ENCODE peak calls at places on chromosomes 3 and 15, in nine cellular contexts. T, W, H, U, Q, G, Y, M and X are unnamed samples.

GRCh38 chr3:15800327-15800726 is 2.5 kb upstream of the ANKRD28 start:
- DNase-seq in T (no peak), W (no peak), H (no peak), U (no peak), Q (no peak), G (no peak), Y (no peak), M (no peak), X (no peak)

GRCh38 chr3:183249006-183249718 is 3.9 kb upstream of the B3GNT5 start:
- DNase-seq in T (no peak), W (no peak), H (no peak), U (no peak), Q (no peak), G (peak), Y (no peak), M (no peak), X (no peak)

GRCh38 chr3:172259191-172259590 is 189.1 kb downstream of the GHSR start:
- DNase-seq in T (no peak), W (no peak), H (no peak), U (no peak), Q (no peak), G (no peak), Y (no peak), M (no peak), X (no peak)

GRCh38 chr3:5581743-5582142 is 394.2 kb downstream of the EDEM1 start:
- DNase-seq in T (no peak), W (no peak), H (no peak), U (no peak), Q (no peak), G (no peak), Y (no peak), M (no peak), X (no peak)

GRCh38 chr3:72193768-72194463 is 409.0 kb upstream of the PROK2 start:
- DNase-seq in T (no peak), W (no peak), H (no peak), U (no peak), Q (no peak), G (no peak), Y (no peak), M (no peak), X (no peak)

GRCh38 chr3:105836533-105836932 is 32.3 kb downstream of the CBLB start:
- DNase-seq in T (no peak), W (no peak), H (no peak), U (no peak), Q (peak), G (no peak), Y (no peak), M (no peak), X (no peak)

GRCh38 chr3:128329491-128330300 is 137.0 kb downstream of the DNAJB8 start:
- DNase-seq in T (no peak), W (no peak), H (no peak), U (no peak), Q (no peak), G (peak), Y (no peak), M (no peak), X (no peak)

GRCh38 chr3:154022603-154023002 is 98.6 kb upstream of the ARHGEF26 start:
- DNase-seq in T (no peak), W (no peak), H (no peak), U (no peak), Q (peak), G (no peak), Y (no peak), M (no peak), X (no peak)

GRCh38 chr3:192855434-192855833 is 62.2 kb downstream of the MB21D2 start:
- DNase-seq in T (no peak), W (no peak), H (no peak), U (no peak), Q (no peak), G (no peak), Y (no peak), M (no peak), X (no peak)

GRCh38 chr3:172181936-172182708 is 142.7 kb downstream of the FNDC3B start:
- DNase-seq in T (no peak), W (no peak), H (no peak), U (no peak), Q (no peak), G (no peak), Y (peak), M (no peak), X (no peak)

GRCh38 chr15:22227961-22228762 is 147.8 kb downstream of the OR4M2 start:
- DNase-seq in T (no peak), W (no peak), H (no peak), U (no peak), Q (no peak), G (no peak), Y (peak), M (no peak), X (no peak)

GRCh38 chr15:40637221-40637745 is 43.2 kb downstream of the KNL1 start:
- DNase-seq in T (no peak), W (no peak), H (no peak), U (no peak), Q (no peak), G (no peak), Y (no peak), M (no peak), X (no peak)

GRCh38 chr3:181700168-181701087 is 11.3 kb upstream of the SOX2 start:
- DNase-seq in T (no peak), W (peak), H (peak), U (no peak), Q (peak), G (no peak), Y (peak), M (peak), X (no peak)

GRCh38 chr3:98593046-98593936 is at the start of gene CPOX:
- DNase-seq in T (peak), W (peak), H (peak), U (peak), Q (peak), G (peak), Y (peak), M (peak), X (peak)

GRCh38 chr3:7368597-7368996 is 507.7 kb downstream of the GRM7 start:
- DNase-seq in T (no peak), W (no peak), H (no peak), U (no peak), Q (no peak), G (no peak), Y (no peak), M (no peak), X (no peak)

GRCh38 chr15:25244731-25245585 is 193.9 kb downstream of the UBE3A start:
- DNase-seq in T (no peak), W (peak), H (no peak), U (peak), Q (no peak), G (no peak), Y (peak), M (peak), X (no peak)

GRCh38 chr15:39491917-39492490 is 88.9 kb upstream of the THBS1 start:
- DNase-seq in T (no peak), W (no peak), H (no peak), U (no peak), Q (no peak), G (no peak), Y (no peak), M (no peak), X (no peak)

GRCh38 chr15:61038387-61038786 is 190.7 kb downstream of the RORA start:
- DNase-seq in T (no peak), W (peak), H (no peak), U (no peak), Q (no peak), G (no peak), Y (no peak), M (no peak), X (no peak)

GRCh38 chr3:13027154-13027553 is 46.1 kb downstream of the IQSEC1 start:
- DNase-seq in T (no peak), W (no peak), H (no peak), U (no peak), Q (no peak), G (no peak), Y (no peak), M (no peak), X (no peak)

GRCh38 chr3:57557088-57557537 is 1.0 kb downstream of the PDE12 start:
- DNase-seq in T (peak), W (peak), H (no peak), U (no peak), Q (peak), G (no peak), Y (peak), M (peak), X (peak)

GRCh38 chr3:151811474-151811873 is 2.4 kb upstream of the AADAC start:
- DNase-seq in T (no peak), W (no peak), H (no peak), U (no peak), Q (no peak), G (no peak), Y (no peak), M (no peak), X (no peak)

GRCh38 chr15:57146394-57147140 is 228.1 kb downstream of the TCF12 start:
- DNase-seq in T (no peak), W (no peak), H (peak), U (no peak), Q (peak), G (no peak), Y (no peak), M (no peak), X (no peak)

GRCh38 chr3:160455846-160456245 is 6.3 kb upstream of the TRIM59 start:
- DNase-seq in T (no peak), W (no peak), H (no peak), U (no peak), Q (no peak), G (no peak), Y (no peak), M (no peak), X (no peak)

GRCh38 chr3:122689587-122689986 is 8.9 kb downstream of the PARP14 start:
- DNase-seq in T (no peak), W (no peak), H (no peak), U (no peak), Q (peak), G (no peak), Y (no peak), M (no peak), X (no peak)

GRCh38 chr15:58117619-58118018 is 20.6 kb upstream of the AQP9 start:
- DNase-seq in T (no peak), W (no peak), H (no peak), U (no peak), Q (peak), G (no peak), Y (no peak), M (no peak), X (no peak)

GRCh38 chr15:72740202-72740601 is 43.4 kb downstream of the ADPGK start:
- DNase-seq in T (peak), W (no peak), H (no peak), U (no peak), Q (no peak), G (no peak), Y (no peak), M (no peak), X (peak)

DNA sequence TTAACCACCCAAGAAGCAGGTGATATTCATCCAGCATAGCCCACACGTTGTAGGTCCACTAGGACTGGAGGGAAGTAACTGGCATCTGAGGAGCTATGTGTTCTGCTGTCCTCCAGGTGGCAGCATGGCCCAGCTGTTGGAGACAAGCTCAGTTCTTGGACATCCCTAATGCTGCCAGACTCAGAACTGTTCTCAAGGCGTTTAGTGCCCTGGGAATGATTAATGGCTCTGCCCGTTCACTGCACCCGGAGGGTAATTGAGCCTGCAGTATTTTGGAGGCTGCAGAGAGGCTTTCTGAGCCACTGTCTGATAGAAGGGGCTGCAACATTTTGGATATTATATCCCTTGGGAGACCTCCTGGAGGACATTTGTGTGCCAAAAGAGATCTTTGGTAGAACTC is 521.2 kb upstream of the SEMA6D start:
- DNase-seq in T (peak), W (peak), H (peak), U (peak), Q (peak), G (peak), Y (peak), M (peak), X (no peak)
- TF ChIP-seq POLR2AphosphoS5 in T (no peak), W (no peak), H (no peak), U (no peak), Q (no peak), G (no peak), Y (no peak), M (no peak), X (no peak)

DNA sequence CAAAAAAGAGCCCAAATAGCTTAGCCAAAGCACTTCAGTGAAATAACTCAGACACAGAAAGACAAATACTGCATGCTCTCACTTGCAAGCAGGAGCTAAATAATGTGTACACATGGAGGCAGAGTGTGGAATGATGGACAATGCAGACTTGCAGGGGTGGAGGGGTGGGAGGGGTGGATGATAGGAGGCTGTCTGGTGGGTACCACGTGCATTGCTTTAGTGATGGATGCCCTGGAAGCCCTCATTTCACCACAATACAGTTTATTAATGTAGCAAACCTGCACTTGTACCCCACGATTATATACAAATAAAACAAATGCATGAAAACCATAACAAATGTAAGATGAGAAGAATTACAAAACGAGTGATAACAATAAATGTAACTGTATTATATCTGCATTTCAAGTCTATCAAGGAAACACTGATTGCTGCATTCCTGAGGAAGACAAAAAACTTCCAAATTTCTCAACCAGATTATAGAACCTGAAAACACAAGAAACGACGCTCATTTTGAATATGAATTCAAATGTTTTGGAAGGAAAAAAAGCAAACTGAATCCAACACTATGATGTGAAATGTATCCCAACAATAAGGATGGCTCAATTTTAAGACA is 96.5 kb downstream of the DLG1 start:
- DNase-seq in T (no peak), W (no peak), H (no peak), U (no peak), Q (no peak), G (no peak), Y (no peak), M (no peak), X (no peak)
- TF ChIP-seq POLR2A in T (no peak), W (no peak), H (no peak), U (no peak), Q (no peak), G (no peak), Y (no peak), M (no peak), X (no peak)

DNA sequence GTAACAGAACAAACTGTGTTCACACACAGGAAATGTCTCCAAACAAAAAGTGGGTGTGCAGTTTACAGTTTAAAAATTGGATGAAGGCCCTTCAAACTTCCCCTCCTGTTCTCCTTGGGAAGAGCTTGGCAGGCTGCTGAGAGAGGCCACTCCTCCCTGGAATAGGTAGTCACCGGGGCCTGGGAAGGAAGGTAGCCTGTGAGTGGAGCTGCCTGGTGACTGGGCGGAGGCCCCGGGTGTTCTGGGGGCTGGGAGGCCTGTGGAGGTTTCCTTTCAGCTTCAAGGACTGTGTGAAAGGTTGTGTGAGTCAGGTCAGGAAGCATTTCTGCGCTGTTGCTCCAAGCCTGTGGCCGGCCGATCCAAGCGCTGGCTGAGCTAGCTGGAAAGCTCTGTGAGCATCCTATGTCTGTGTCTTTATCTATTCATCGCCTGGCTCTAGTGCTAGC is 14.1 kb downstream of the SLCO3A1 start:
- DNase-seq in T (no peak), W (peak), H (peak), U (no peak), Q (no peak), G (peak), Y (peak), M (peak), X (no peak)
- TF ChIP-seq POLR2AphosphoS5 in T (no peak), W (peak), H (peak), U (no peak), Q (no peak), G (peak), Y (peak), M (peak), X (no peak)

GRCh38 chr3:49722896-49723295 is 855 bp downstream of the GMPPB start:
- DNase-seq in T (no peak), W (no peak), H (no peak), U (peak), Q (no peak), G (no peak), Y (no peak), M (no peak), X (no peak)

GRCh38 chr3:49721861-49722781 is 1.6 kb downstream of the GMPPB start:
- DNase-seq in T (peak), W (no peak), H (no peak), U (peak), Q (no peak), G (peak), Y (peak), M (no peak), X (no peak)

GRCh38 chr3:49724586-49724985 is 835 bp upstream of the GMPPB start:
- DNase-seq in T (no peak), W (peak), H (no peak), U (peak), Q (no peak), G (peak), Y (peak), M (no peak), X (no peak)

GRCh38 chr3:49723631-49724551 is at the start of gene GMPPB:
- DNase-seq in T (peak), W (peak), H (peak), U (peak), Q (peak), G (peak), Y (peak), M (peak), X (peak)

GRCh38 chr3:49723301-49723630 is 485 bp downstream of the GMPPB start:
- DNase-seq in T (peak), W (peak), H (peak), U (peak), Q (peak), G (peak), Y (peak), M (peak), X (no peak)
- TF ChIP-seq POLR2A in T (peak), W (no peak), H (no peak), U (no peak), Q (no peak), G (no peak), Y (no peak), M (no peak), X (peak)

GRCh38 chr3:132660745-132661067 is 577 bp downstream of the UBA5 start:
- DNase-seq in T (no peak), W (no peak), H (peak), U (no peak), Q (no peak), G (no peak), Y (no peak), M (no peak), X (no peak)

GRCh38 chr3:132659000-132659369 is 624 bp downstream of the ACAD11 start:
- DNase-seq in T (no peak), W (no peak), H (no peak), U (no peak), Q (no peak), G (no peak), Y (no peak), M (no peak), X (no peak)

GRCh38 chr3:132661120-132661519 is 991 bp downstream of the UBA5 start:
- DNase-seq in T (no peak), W (no peak), H (no peak), U (no peak), Q (no peak), G (no peak), Y (no peak), M (no peak), X (no peak)

GRCh38 chr3:132659370-132660055 is at the start of gene ACAD11:
- DNase-seq in T (peak), W (peak), H (peak), U (peak), Q (peak), G (peak), Y (peak), M (peak), X (peak)

GRCh38 chr3:132660056-132660744 is at the start of gene UBA5:
- DNase-seq in T (peak), W (peak), H (peak), U (peak), Q (peak), G (peak), Y (peak), M (peak), X (peak)
- TF ChIP-seq POLR2AphosphoS5 in T (peak), W (peak), H (peak), U (peak), Q (peak), G (no peak), Y (peak), M (no peak), X (peak)

GRCh38 chr15:90201150-90201943 is at the start of gene SEMA4B:
- DNase-seq in T (peak), W (peak), H (no peak), U (no peak), Q (peak), G (peak), Y (peak), M (peak), X (peak)
- TF ChIP-seq POLR2A in T (peak), W (peak), H (peak), U (no peak), Q (peak), G (no peak), Y (no peak), M (no peak), X (no peak)

GRCh38 chr15:69119692-69120395 is 40.6 kb upstream of the GLCE start:
- DNase-seq in T (no peak), W (no peak), H (no peak), U (no peak), Q (no peak), G (no peak), Y (no peak), M (no peak), X (no peak)
- TF ChIP-seq POLR2AphosphoS5 in T (no peak), W (no peak), H (no peak), U (no peak), Q (no peak), G (no peak), Y (no peak), M (no peak), X (no peak)

GRCh38 chr15:43196760-43197548 is 11.8 kb downstream of the CCNDBP1 start:
- DNase-seq in T (no peak), W (no peak), H (no peak), U (no peak), Q (no peak), G (no peak), Y (no peak), M (no peak), X (no peak)
- TF ChIP-seq POLR2A in T (peak), W (no peak), H (no peak), U (no peak), Q (no peak), G (no peak), Y (no peak), M (no peak), X (no peak)

DNA sequence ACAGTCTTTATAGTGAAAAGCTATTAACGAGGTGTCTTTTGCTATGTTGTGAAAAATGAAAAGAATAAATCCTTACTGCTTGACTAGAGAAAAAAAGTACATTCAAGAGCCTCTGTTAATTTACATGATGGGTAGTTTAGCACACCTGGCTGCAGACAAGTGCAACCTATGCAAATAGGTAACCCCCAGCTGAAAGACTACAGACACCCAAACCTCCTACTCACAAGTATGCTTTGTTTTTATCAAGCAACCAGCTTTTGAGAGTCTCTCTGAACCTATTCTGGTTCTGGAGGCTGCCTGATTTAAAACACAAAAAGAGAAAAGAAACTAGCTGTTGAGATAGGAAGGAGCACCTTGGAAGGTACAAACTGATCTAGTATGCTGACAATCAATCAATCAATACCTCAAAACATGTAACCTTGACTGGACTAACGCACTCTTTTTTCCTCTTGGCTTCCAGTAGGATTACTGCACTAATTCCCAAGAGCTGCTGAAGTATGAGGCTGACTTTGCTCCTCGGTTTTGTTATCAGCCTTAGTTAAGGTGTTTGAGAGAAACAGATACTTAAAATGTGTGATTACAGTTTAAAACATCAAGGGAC is 63.7 kb downstream of the OSBPL10 start:
- DNase-seq in T (no peak), W (no peak), H (no peak), U (no peak), Q (no peak), G (no peak), Y (no peak), M (no peak), X (peak)
- TF ChIP-seq POLR2AphosphoS5 in T (no peak), W (no peak), H (no peak), U (no peak), Q (no peak), G (no peak), Y (no peak), M (no peak), X (no peak)

GRCh38 chr3:14124223-14124614 is 451 bp downstream of the CHCHD4 start:
- DNase-seq in T (peak), W (peak), H (no peak), U (peak), Q (peak), G (peak), Y (peak), M (peak), X (peak)
- TF ChIP-seq POLR2A in T (peak), W (no peak), H (peak), U (no peak), Q (peak), G (no peak), Y (no peak), M (no peak), X (no peak)